ENCODE peak calls at places on chromosomes 3 and 15, in seven cellular contexts. G is left ventricle myocardium inferior, O is cardiac muscle cell, H is heart left ventricle, C is A549, F is prostate gland, M is pancreas. B is an unnamed sample.

GRCh38 chr15:73957276-73957675 is 31.0 kb downstream of the LOXL1 start:
- DNase-seq in M (no peak), F (no peak), O (no peak), H (no peak), C (no peak), G (no peak), B (no peak)

GRCh38 chr3:97917813-97918536 is 54.3 kb downstream of the RIOX2 start:
- DNase-seq in F (no peak), M (no peak), H (no peak), C (no peak), G (no peak), O (peak; percentile 65), B (no peak)

GRCh38 chr3:179446501-179446900 is 4.8 kb downstream of the GNB4 start:
- DNase-seq in H (no peak), C (no peak), F (no peak), G (no peak), M (no peak), O (peak; percentile 50), B (no peak)

GRCh38 chr3:37712918-37713819 is 148.5 kb upstream of the CTDSPL start:
- DNase-seq in M (no peak), C (no peak), F (no peak), O (peak; percentile 57), G (no peak), H (no peak), B (no peak)

GRCh38 chr3:120855665-120856437 is 52.2 kb upstream of the STXBP5L start:
- DNase-seq in G (peak; percentile 19), M (no peak), O (peak; percentile 82), C (no peak), H (peak; percentile 46), F (peak; percentile 41), B (peak; percentile 18)

GRCh38 chr3:73270839-73271483 is 209.5 kb downstream of the EBLN2 start:
- DNase-seq in G (no peak), O (peak; percentile 4), F (no peak), C (no peak), H (no peak), M (no peak), B (no peak)

GRCh38 chr15:75151214-75152128 is 50.2 kb upstream of the C15orf39 start:
- DNase-seq in G (no peak), H (no peak), F (no peak), M (no peak), O (no peak), C (no peak), B (no peak)

GRCh38 chr3:125231895-125232294 is 19.3 kb upstream of the SLC12A8 start:
- DNase-seq in F (no peak), M (no peak), H (no peak), C (no peak), O (peak; percentile 82), G (no peak), B (no peak)

GRCh38 chr15:39151545-39151944 is 429.3 kb upstream of the THBS1 start:
- DNase-seq in O (no peak), C (no peak), F (no peak), G (no peak), H (no peak), M (no peak), B (no peak)

GRCh38 chr15:101266787-101267186 is 10.5 kb downstream of the SELENOS start:
- DNase-seq in M (no peak), F (no peak), H (no peak), C (no peak), G (no peak), O (no peak), B (no peak)

GRCh38 chr15:41256577-41257038 is 25.5 kb downstream of the CHP1 start:
- DNase-seq in H (no peak), M (no peak), G (no peak), O (peak; percentile 71), C (peak; percentile 40), F (no peak), B (peak; percentile 52)

GRCh38 chr15:58551084-58551763 is 119.4 kb downstream of the LIPC start:
- DNase-seq in G (no peak), F (no peak), C (no peak), H (no peak), O (no peak), M (no peak), B (no peak)

GRCh38 chr3:67540198-67540894 is 114.1 kb downstream of the SUCLG2 start:
- DNase-seq in O (no peak), M (no peak), H (no peak), F (no peak), G (no peak), C (no peak), B (no peak)

GRCh38 chr3:69763976-69764851 is 24.9 kb downstream of the MITF start:
- DNase-seq in M (no peak), G (no peak), F (no peak), C (no peak), O (no peak), H (no peak), B (no peak)

GRCh38 chr15:69648775-69649735 is 196.4 kb downstream of the RPLP1 start:
- DNase-seq in O (no peak), M (no peak), F (peak; percentile 62), C (no peak), H (no peak), G (no peak), B (no peak)

GRCh38 chr3:8938021-8938420 is 25.3 kb downstream of the RAD18 start:
- DNase-seq in G (no peak), F (no peak), O (peak; percentile 65), H (no peak), M (no peak), C (peak; percentile 21), B (no peak)

GRCh38 chr15:22979699-22980188 is 424 bp downstream of the CYFIP1 start:
- DNase-seq in G (no peak), F (no peak), M (peak; percentile 75), H (peak; percentile 47), O (peak; percentile 42), C (peak; percentile 46), B (no peak)

GRCh38 chr3:77464106-77464688 is 424.3 kb downstream of the ROBO2 start:
- DNase-seq in G (no peak), H (no peak), O (no peak), C (no peak), M (no peak), F (no peak), B (no peak)

GRCh38 chr3:100954199-100954935 is 38.9 kb downstream of the ABI3BP start:
- DNase-seq in C (no peak), H (no peak), O (no peak), F (no peak), G (no peak), M (no peak), B (no peak)

GRCh38 chr3:24583004-24583403 is 88.4 kb upstream of the THRB start:
- DNase-seq in O (peak; percentile 41), C (no peak), M (no peak), F (no peak), G (no peak), H (no peak), B (no peak)
- TF ChIP-seq CTCF in O (peak; percentile 38), C (peak; percentile 35), M (no peak), F (peak; percentile 36), G (peak; percentile 60), H (peak; percentile 10), B (no peak)

DNA sequence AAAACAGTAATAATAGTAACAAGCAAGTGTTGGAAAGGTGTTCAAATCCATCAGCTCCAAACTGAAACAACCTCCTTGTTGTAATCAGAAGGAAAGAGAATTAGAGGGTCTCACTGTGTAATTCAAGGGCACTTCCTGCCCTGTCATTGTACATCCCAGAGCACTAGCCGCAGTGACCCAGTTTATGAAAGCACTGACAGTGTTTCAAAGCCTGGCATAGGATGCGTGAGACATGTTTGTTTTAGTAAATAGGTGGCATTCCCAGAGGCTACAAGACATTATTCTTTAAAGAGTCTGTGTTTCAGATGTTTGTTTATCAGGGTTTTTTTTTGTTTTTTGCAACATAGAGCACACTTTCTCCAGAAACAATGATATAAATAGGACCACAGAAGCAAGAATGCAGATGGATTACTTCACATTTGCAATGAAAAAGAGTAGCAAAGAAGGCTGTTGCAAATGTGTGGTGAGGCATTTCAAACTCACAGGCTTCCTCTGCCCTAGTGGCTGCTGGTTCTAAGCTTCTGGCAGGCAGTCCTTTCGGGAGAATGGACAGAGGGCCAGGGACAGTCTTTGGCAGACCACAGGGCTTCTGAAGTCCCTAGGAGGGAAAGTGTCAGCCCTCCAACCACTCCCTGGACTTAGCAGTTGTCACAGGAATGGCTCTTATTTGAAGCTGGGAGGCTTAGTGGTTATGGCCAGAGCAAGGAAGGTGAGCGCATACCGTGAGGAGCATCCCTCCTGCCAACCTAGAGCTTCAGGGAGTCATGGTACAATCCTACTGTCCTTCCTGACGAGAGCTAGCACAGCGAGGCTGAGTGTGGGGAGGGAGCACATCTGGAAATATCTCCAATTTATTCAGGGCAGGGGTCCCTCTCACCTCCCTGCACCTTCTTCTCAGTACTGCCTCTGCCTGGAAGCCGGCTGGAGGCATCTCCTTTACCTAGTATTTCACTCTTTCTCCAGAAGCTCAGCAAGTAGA is 31.4 kb upstream of the TIPARP start:
- DNase-seq in C (no peak), M (no peak), O (peak; percentile 23), F (no peak), G (no peak), H (no peak), B (no peak)
- H3K4me3 ChIP-seq in C (no peak overlapping the region), M (no peak overlapping the region), O (no peak overlapping the region), F (no peak overlapping the region), G (no peak overlapping the region), H (peak overlapping the region; percentile 13), B (no peak overlapping the region)

GRCh38 chr3:186287723-186288122 is 74.3 kb downstream of the DGKG start:
- DNase-seq in G (no peak), H (no peak), O (peak; percentile 85), M (no peak), C (no peak), F (no peak), B (no peak)
- H3K4me1 ChIP-seq in G (peaks cover 11% of the 10 kb centered on the region), H (no peaks in the 10 kb centered on the region), O (no peaks in the 10 kb centered on the region), M (peaks cover 8% of the 10 kb centered on the region), C (no peaks in the 10 kb centered on the region), F (no peaks in the 10 kb centered on the region), B (no peaks in the 10 kb centered on the region)

GRCh38 chr3:64167346-64167745 is 57.9 kb downstream of the PRICKLE2 start:
- DNase-seq in M (no peak), O (no peak), F (peak; percentile 65), H (no peak), G (no peak), C (no peak), B (no peak)

GRCh38 chr3:64164309-64164708 is 61.0 kb downstream of the PRICKLE2 start:
- DNase-seq in M (no peak), O (no peak), F (no peak), G (no peak), H (no peak), C (no peak), B (no peak)

GRCh38 chr3:64167868-64168267 is 57.4 kb downstream of the PRICKLE2 start:
- DNase-seq in M (no peak), G (no peak), H (no peak), C (no peak), F (no peak), O (no peak), B (no peak)

GRCh38 chr3:64163755-64164148 is 61.5 kb downstream of the PRICKLE2 start:
- DNase-seq in G (no peak), O (peak; percentile 88), F (no peak), H (no peak), C (no peak), M (no peak), B (no peak)

DNA sequence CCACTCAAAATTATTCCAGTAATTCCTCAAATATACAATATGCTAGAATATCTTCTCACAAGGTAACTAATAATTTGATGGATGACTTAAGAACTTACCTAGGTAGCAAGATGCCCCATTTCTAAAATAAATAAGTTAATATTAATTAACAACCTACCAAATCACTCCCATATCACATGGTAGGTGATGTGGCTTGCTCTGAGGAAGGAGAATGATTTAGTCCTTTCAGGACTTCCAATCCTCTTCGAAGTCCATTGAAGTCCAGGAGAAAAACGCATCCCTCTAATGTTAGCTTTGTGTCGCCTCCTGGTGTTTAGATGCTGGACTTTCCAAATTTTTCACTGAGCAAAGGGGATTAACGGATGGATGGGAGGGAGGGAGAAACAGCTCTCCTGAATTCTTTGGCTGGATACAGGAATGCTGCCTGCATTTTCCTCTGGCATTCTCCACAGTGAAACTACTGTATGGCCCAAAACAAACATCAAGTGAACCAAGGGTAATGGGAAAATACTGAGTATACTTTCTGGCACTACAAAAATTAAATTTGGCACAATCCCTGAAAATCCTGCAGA is 58.6 kb downstream of the PRICKLE2 start:
- DNase-seq in H (no peak), G (no peak), M (no peak), C (no peak), O (peak; percentile 46), F (no peak), B (no peak)
- TF ChIP-seq CTCF in H (no peak), G (peak; percentile 31), M (no peak), C (peak; percentile 12), O (peak; percentile 35), F (no peak), B (peak; percentile 9)

B was measured in upper lobe of left lung.